ENCODE peak calls at places on chromosomes 4 and X, in eight cellular contexts. S is stimulated activated CD4-positive, alpha-beta T cell treated with anti-CD3 and anti-CD28 coated beads, Interleukin-15, amount 100 ng/mL, for 1 hour; H is fibroblast of lung; K is HT-29; W is left ventricle myocardium inferior; R is NCI-H187; A is brain microvascular endothelial cell; U is cardiac fibroblast. V is an unnamed sample.

GRCh38 chrX:53714580-53715335 is 28.2 kb upstream of the HUWE1 start:
- DNase-seq in S (peak), H (peak), K (peak), W (no peak), R (no peak), A (peak), U (peak), V (no peak)

GRCh38 chr4:24664956-24665355 is 80.6 kb upstream of the DHX15 start:
- DNase-seq in S (no peak), H (peak), K (no peak), W (no peak), R (no peak), A (no peak), U (peak), V (no peak)

GRCh38 chr4:153465583-153465921 is 608 bp upstream of the TMEM131L start:
- DNase-seq in S (no peak), H (peak), K (peak), W (peak), R (no peak), A (peak), U (peak), V (peak)

GRCh38 chr4:156959298-156959702 is 12.3 kb downstream of the PDGFC start:
- DNase-seq in S (no peak), H (peak), K (no peak), W (no peak), R (no peak), A (no peak), U (no peak), V (no peak)

GRCh38 chrX:96183843-96184242 is 500.8 kb upstream of the DIAPH2 start:
- DNase-seq in S (no peak), H (peak), K (peak), W (no peak), R (no peak), A (no peak), U (peak), V (no peak)

GRCh38 chr4:78710536-78710935 is 65.6 kb upstream of the BMP2K start:
- DNase-seq in S (no peak), H (no peak), K (no peak), W (no peak), R (no peak), A (peak), U (no peak), V (no peak)

GRCh38 chrX:21958888-21959287 is 18.4 kb downstream of the SMS start:
- DNase-seq in S (no peak), H (peak), K (no peak), W (no peak), R (no peak), A (no peak), U (no peak), V (no peak)

GRCh38 chr4:141853091-141853734 is 216.8 kb downstream of the IL15 start:
- DNase-seq in S (no peak), H (no peak), K (peak), W (no peak), R (peak), A (no peak), U (no peak), V (no peak)

GRCh38 chr4:7103599-7104365 is 35.9 kb upstream of the GRPEL1 start:
- DNase-seq in S (no peak), H (no peak), K (peak), W (peak), R (no peak), A (peak), U (no peak), V (no peak)

GRCh38 chr4:166012129-166013078 is 139.4 kb downstream of the TLL1 start:
- DNase-seq in S (no peak), H (no peak), K (no peak), W (no peak), R (no peak), A (no peak), U (peak), V (no peak)

GRCh38 chr4:2511645-2512131 is 24.8 kb upstream of the FAM193A start:
- DNase-seq in S (no peak), H (no peak), K (no peak), W (no peak), R (no peak), A (no peak), U (no peak), V (no peak)

GRCh38 chrX:130296743-130297142 is 28.0 kb upstream of the ZNF280C start:
- DNase-seq in S (no peak), H (peak), K (peak), W (no peak), R (no peak), A (no peak), U (peak), V (no peak)

GRCh38 chr4:144518181-144518895 is 127.6 kb upstream of the HHIP start:
- DNase-seq in S (no peak), H (peak), K (no peak), W (no peak), R (no peak), A (peak), U (peak), V (no peak)

GRCh38 chr4:57424231-57424897 is 314.2 kb upstream of the IGFBP7 start:
- DNase-seq in S (no peak), H (peak), K (no peak), W (no peak), R (no peak), A (peak), U (peak), V (no peak)

GRCh38 chrX:37423864-37424569 is 74.9 kb downstream of the PRRG1 start:
- DNase-seq in S (no peak), H (peak), K (no peak), W (no peak), R (no peak), A (peak), U (peak), V (no peak)

GRCh38 chr4:3369781-3370660 is 71.7 kb upstream of the HGFAC start:
- DNase-seq in S (no peak), H (peak), K (no peak), W (peak), R (no peak), A (peak), U (peak), V (no peak)

GRCh38 chr4:84852081-84852480 is 114.4 kb downstream of the WDFY3 start:
- DNase-seq in S (no peak), H (peak), K (peak), W (no peak), R (peak), A (no peak), U (peak), V (no peak)

GRCh38 chrX:107574054-107574683 is 54.1 kb upstream of the PRPS1 start:
- DNase-seq in S (no peak), H (peak), K (no peak), W (no peak), R (no peak), A (peak), U (peak), V (no peak)

GRCh38 chr4:67873116-67873515 is 10.7 kb downstream of the TMPRSS11D start:
- DNase-seq in S (no peak), H (no peak), K (no peak), W (no peak), R (no peak), A (no peak), U (no peak), V (no peak)

GRCh38 chrX:153689654-153690465 is 2.1 kb downstream of the SLC6A8 start:
- DNase-seq in S (no peak), H (no peak), K (peak), W (no peak), R (no peak), A (no peak), U (no peak), V (no peak)

GRCh38 chr4:52126946-52127345 is 75.8 kb downstream of the SPATA18 start:
- DNase-seq in S (no peak), H (no peak), K (no peak), W (no peak), R (peak), A (peak), U (no peak), V (no peak)

GRCh38 chr4:169253087-169253675 is 17.6 kb downstream of the SH3RF1 start:
- DNase-seq in S (no peak), H (peak), K (peak), W (no peak), R (no peak), A (no peak), U (no peak), V (no peak)

GRCh38 chr4:122798101-122798500 is 28.5 kb upstream of the FGF2 start:
- DNase-seq in S (no peak), H (peak), K (peak), W (peak), R (no peak), A (peak), U (peak), V (no peak)

GRCh38 chr4:98203406-98204235 is 57.6 kb upstream of the RAP1GDS1 start:
- DNase-seq in S (no peak), H (no peak), K (no peak), W (no peak), R (no peak), A (no peak), U (no peak), V (no peak)

GRCh38 chr4:144650311-144650820 is 4.4 kb downstream of the HHIP start:
- DNase-seq in S (no peak), H (no peak), K (no peak), W (no peak), R (no peak), A (no peak), U (no peak), V (no peak)

GRCh38 chr4:70721747-70722146 is at the start of gene RUFY3:
- DNase-seq in S (no peak), H (peak), K (no peak), W (no peak), R (peak), A (peak), U (peak), V (no peak)

GRCh38 chr4:137997496-137997895 is 244.7 kb downstream of the SLC7A11 start:
- DNase-seq in S (no peak), H (no peak), K (no peak), W (no peak), R (no peak), A (no peak), U (no peak), V (no peak)

GRCh38 chr4:155960522-155960921 is 6.9 kb upstream of the CTSO start:
- DNase-seq in S (no peak), H (peak), K (no peak), W (no peak), R (no peak), A (no peak), U (peak), V (no peak)

GRCh38 chr4:169557061-169557636 is 55.2 kb downstream of the NEK1 start:
- DNase-seq in S (no peak), H (peak), K (peak), W (no peak), R (no peak), A (peak), U (peak), V (no peak)

GRCh38 chrX:71107762-71108360 is 1.3 kb upstream of the CXorf65 start:
- DNase-seq in S (no peak), H (no peak), K (no peak), W (no peak), R (no peak), A (no peak), U (no peak), V (no peak)

GRCh38 chrX:25810202-25810601 is 327.9 kb upstream of the MAGEB18 start:
- DNase-seq in S (no peak), H (peak), K (no peak), W (no peak), R (no peak), A (peak), U (peak), V (no peak)

GRCh38 chr4:40990899-40991265 is 223.5 kb downstream of the APBB2 start:
- DNase-seq in S (no peak), H (no peak), K (no peak), W (no peak), R (no peak), A (peak), U (no peak), V (no peak)

GRCh38 chr4:60250657-60251056 is 949.5 kb upstream of the ADGRL3 start:
- DNase-seq in S (no peak), H (no peak), K (no peak), W (no peak), R (no peak), A (no peak), U (no peak), V (no peak)

V was measured in esophagus squamous epithelium.